ENCODE peak calls at places on chromosome 1, in six cellular contexts. One of them, this sample, is unnamed.

GRCh38 chr1:10514490-10515235 is 39.9 kb downstream of the PEX14 start:
- DNase-seq in neural progenitor cell: peak
- DNase-seq in heart left ventricle: no peak
- DNase-seq in activated naive CD8-positive, alpha-beta T cell treated with anti-CD3 and anti-CD28 coated beads for 36 hours: no peak
- DNase-seq in hypothalamus: no peak
- DNase-seq in stimulated activated CD4-positive, alpha-beta T cell treated with anti-CD3 and anti-CD28 coated beads, Interleukin-1b, Interleukin-23, amount 100 ng/mL, for 24 hours: no peak
- DNase-seq in this sample: no peak

GRCh38 chr1:172476218-172476811 is 32.4 kb upstream of the PIGC start:
- DNase-seq in stimulated activated CD4-positive, alpha-beta T cell treated with anti-CD3 and anti-CD28 coated beads, Interleukin-1b, Interleukin-23, amount 100 ng/mL, for 24 hours: no peak
- DNase-seq in heart left ventricle: no peak
- DNase-seq in neural progenitor cell: no peak
- DNase-seq in activated naive CD8-positive, alpha-beta T cell treated with anti-CD3 and anti-CD28 coated beads for 36 hours: no peak
- DNase-seq in hypothalamus: no peak
- DNase-seq in this sample: peak

GRCh38 chr1:226632922-226633351 is 84.4 kb downstream of the STUM start:
- DNase-seq in activated naive CD8-positive, alpha-beta T cell treated with anti-CD3 and anti-CD28 coated beads for 36 hours: peak
- DNase-seq in hypothalamus: no peak
- DNase-seq in stimulated activated CD4-positive, alpha-beta T cell treated with anti-CD3 and anti-CD28 coated beads, Interleukin-1b, Interleukin-23, amount 100 ng/mL, for 24 hours: no peak
- DNase-seq in neural progenitor cell: no peak
- DNase-seq in heart left ventricle: no peak
- DNase-seq in this sample: no peak

GRCh38 chr1:19193004-19193403 is 17.1 kb downstream of the UBR4 start:
- DNase-seq in stimulated activated CD4-positive, alpha-beta T cell treated with anti-CD3 and anti-CD28 coated beads, Interleukin-1b, Interleukin-23, amount 100 ng/mL, for 24 hours: no peak
- DNase-seq in hypothalamus: no peak
- DNase-seq in neural progenitor cell: no peak
- DNase-seq in activated naive CD8-positive, alpha-beta T cell treated with anti-CD3 and anti-CD28 coated beads for 36 hours: no peak
- DNase-seq in heart left ventricle: no peak
- DNase-seq in this sample: no peak

GRCh38 chr1:82318921-82319320 is 518.2 kb downstream of the ADGRL2 start:
- DNase-seq in stimulated activated CD4-positive, alpha-beta T cell treated with anti-CD3 and anti-CD28 coated beads, Interleukin-1b, Interleukin-23, amount 100 ng/mL, for 24 hours: no peak
- DNase-seq in hypothalamus: no peak
- DNase-seq in activated naive CD8-positive, alpha-beta T cell treated with anti-CD3 and anti-CD28 coated beads for 36 hours: no peak
- DNase-seq in neural progenitor cell: no peak
- DNase-seq in heart left ventricle: no peak
- DNase-seq in this sample: no peak

GRCh38 chr1:164163291-164163845 is 395.6 kb upstream of the PBX1 start:
- DNase-seq in activated naive CD8-positive, alpha-beta T cell treated with anti-CD3 and anti-CD28 coated beads for 36 hours: no peak
- DNase-seq in heart left ventricle: no peak
- DNase-seq in hypothalamus: no peak
- DNase-seq in stimulated activated CD4-positive, alpha-beta T cell treated with anti-CD3 and anti-CD28 coated beads, Interleukin-1b, Interleukin-23, amount 100 ng/mL, for 24 hours: no peak
- DNase-seq in neural progenitor cell: peak
- DNase-seq in this sample: no peak

GRCh38 chr1:68320349-68320748 is 88.0 kb upstream of the WLS start:
- DNase-seq in hypothalamus: no peak
- DNase-seq in activated naive CD8-positive, alpha-beta T cell treated with anti-CD3 and anti-CD28 coated beads for 36 hours: no peak
- DNase-seq in neural progenitor cell: peak
- DNase-seq in heart left ventricle: no peak
- DNase-seq in stimulated activated CD4-positive, alpha-beta T cell treated with anti-CD3 and anti-CD28 coated beads, Interleukin-1b, Interleukin-23, amount 100 ng/mL, for 24 hours: no peak
- DNase-seq in this sample: peak

GRCh38 chr1:151238467-151238739 is 16.1 kb upstream of the PSMD4 start:
- DNase-seq in neural progenitor cell: no peak
- DNase-seq in hypothalamus: no peak
- DNase-seq in stimulated activated CD4-positive, alpha-beta T cell treated with anti-CD3 and anti-CD28 coated beads, Interleukin-1b, Interleukin-23, amount 100 ng/mL, for 24 hours: no peak
- DNase-seq in heart left ventricle: no peak
- DNase-seq in activated naive CD8-positive, alpha-beta T cell treated with anti-CD3 and anti-CD28 coated beads for 36 hours: no peak
- DNase-seq in this sample: no peak

GRCh38 chr1:81446006-81446669 is 354.6 kb upstream of the ADGRL2 start:
- DNase-seq in neural progenitor cell: no peak
- DNase-seq in stimulated activated CD4-positive, alpha-beta T cell treated with anti-CD3 and anti-CD28 coated beads, Interleukin-1b, Interleukin-23, amount 100 ng/mL, for 24 hours: no peak
- DNase-seq in heart left ventricle: peak
- DNase-seq in activated naive CD8-positive, alpha-beta T cell treated with anti-CD3 and anti-CD28 coated beads for 36 hours: no peak
- DNase-seq in hypothalamus: no peak
- DNase-seq in this sample: no peak

GRCh38 chr1:159979257-159979656 is 25.2 kb upstream of the SLAMF9 start:
- DNase-seq in heart left ventricle: no peak
- DNase-seq in stimulated activated CD4-positive, alpha-beta T cell treated with anti-CD3 and anti-CD28 coated beads, Interleukin-1b, Interleukin-23, amount 100 ng/mL, for 24 hours: no peak
- DNase-seq in activated naive CD8-positive, alpha-beta T cell treated with anti-CD3 and anti-CD28 coated beads for 36 hours: no peak
- DNase-seq in neural progenitor cell: no peak
- DNase-seq in hypothalamus: no peak
- DNase-seq in this sample: no peak

GRCh38 chr1:20410555-20410954 is 75.5 kb downstream of the CAMK2N1 start:
- DNase-seq in heart left ventricle: no peak
- DNase-seq in neural progenitor cell: peak
- DNase-seq in stimulated activated CD4-positive, alpha-beta T cell treated with anti-CD3 and anti-CD28 coated beads, Interleukin-1b, Interleukin-23, amount 100 ng/mL, for 24 hours: no peak
- DNase-seq in activated naive CD8-positive, alpha-beta T cell treated with anti-CD3 and anti-CD28 coated beads for 36 hours: no peak
- DNase-seq in hypothalamus: peak
- DNase-seq in this sample: no peak

GRCh38 chr1:87201768-87202167 is 126.9 kb upstream of the LMO4 start:
- DNase-seq in heart left ventricle: no peak
- DNase-seq in neural progenitor cell: no peak
- DNase-seq in activated naive CD8-positive, alpha-beta T cell treated with anti-CD3 and anti-CD28 coated beads for 36 hours: no peak
- DNase-seq in stimulated activated CD4-positive, alpha-beta T cell treated with anti-CD3 and anti-CD28 coated beads, Interleukin-1b, Interleukin-23, amount 100 ng/mL, for 24 hours: no peak
- DNase-seq in hypothalamus: no peak
- DNase-seq in this sample: no peak